ENCODE peak calls at places on chromosomes 3 and 15, in eight cellular contexts. One of them, this sample, is unnamed.

GRCh38 chr15:58555168-58556027 is 123.6 kb downstream of the LIPC start:
- DNase-seq in activated effector memory CD4-positive, alpha-beta T cell treated with Interleukin-2 at 50 U/mL for 16 hours: no peak
- DNase-seq in glutamatergic neuron: peak; percentile 64
- DNase-seq in RKO: no peak
- DNase-seq in T-cell: no peak
- DNase-seq in GM10248: no peak
- DNase-seq in colonic mucosa: no peak
- DNase-seq in GM23338: peak; percentile 68
- DNase-seq in this sample: no peak

GRCh38 chr15:74784854-74785715 is 3.2 kb downstream of the CSK start:
- DNase-seq in activated effector memory CD4-positive, alpha-beta T cell treated with Interleukin-2 at 50 U/mL for 16 hours: no peak
- DNase-seq in glutamatergic neuron: no peak
- DNase-seq in RKO: no peak
- DNase-seq in T-cell: no peak
- DNase-seq in GM10248: no peak
- DNase-seq in colonic mucosa: no peak
- DNase-seq in GM23338: no peak
- DNase-seq in this sample: no peak

GRCh38 chr15:39896101-39896500 is 24.0 kb downstream of the GPR176 start:
- DNase-seq in activated effector memory CD4-positive, alpha-beta T cell treated with Interleukin-2 at 50 U/mL for 16 hours: no peak
- DNase-seq in glutamatergic neuron: no peak
- DNase-seq in RKO: no peak
- DNase-seq in T-cell: no peak
- DNase-seq in GM10248: no peak
- DNase-seq in colonic mucosa: no peak
- DNase-seq in GM23338: no peak
- DNase-seq in this sample: no peak

GRCh38 chr3:193960485-193961172 is 175.3 kb upstream of the HES1 start:
- DNase-seq in activated effector memory CD4-positive, alpha-beta T cell treated with Interleukin-2 at 50 U/mL for 16 hours: no peak
- DNase-seq in glutamatergic neuron: no peak
- DNase-seq in RKO: no peak
- DNase-seq in T-cell: no peak
- DNase-seq in GM10248: no peak
- DNase-seq in colonic mucosa: peak; percentile 82
- DNase-seq in GM23338: no peak
- DNase-seq in this sample: peak; percentile 48

GRCh38 chr3:66018047-66019033 is 20.4 kb downstream of the MAGI1 start:
- DNase-seq in activated effector memory CD4-positive, alpha-beta T cell treated with Interleukin-2 at 50 U/mL for 16 hours: no peak
- DNase-seq in glutamatergic neuron: no peak
- DNase-seq in RKO: no peak
- DNase-seq in T-cell: no peak
- DNase-seq in GM10248: no peak
- DNase-seq in colonic mucosa: no peak
- DNase-seq in GM23338: no peak
- DNase-seq in this sample: no peak

GRCh38 chr3:185807455-185808068 is 17.3 kb downstream of the IGF2BP2 start:
- DNase-seq in activated effector memory CD4-positive, alpha-beta T cell treated with Interleukin-2 at 50 U/mL for 16 hours: no peak
- DNase-seq in glutamatergic neuron: no peak
- DNase-seq in RKO: peak; percentile 100
- DNase-seq in T-cell: no peak
- DNase-seq in GM10248: no peak
- DNase-seq in colonic mucosa: no peak
- DNase-seq in GM23338: peak; percentile 55
- DNase-seq in this sample: peak; percentile 100

GRCh38 chr3:44030690-44031344 is 210.9 kb upstream of the TOPAZ1 start:
- DNase-seq in activated effector memory CD4-positive, alpha-beta T cell treated with Interleukin-2 at 50 U/mL for 16 hours: no peak
- DNase-seq in glutamatergic neuron: no peak
- DNase-seq in RKO: no peak
- DNase-seq in T-cell: no peak
- DNase-seq in GM10248: no peak
- DNase-seq in colonic mucosa: no peak
- DNase-seq in GM23338: no peak
- DNase-seq in this sample: peak; percentile 25

GRCh38 chr15:53251998-53252397 is 461.9 kb upstream of the ONECUT1 start:
- DNase-seq in activated effector memory CD4-positive, alpha-beta T cell treated with Interleukin-2 at 50 U/mL for 16 hours: no peak
- DNase-seq in glutamatergic neuron: peak; percentile 32
- DNase-seq in RKO: no peak
- DNase-seq in T-cell: no peak
- DNase-seq in GM10248: no peak
- DNase-seq in colonic mucosa: no peak
- DNase-seq in GM23338: no peak
- DNase-seq in this sample: no peak

GRCh38 chr3:57755368-57756021 is 614 bp upstream of the SLMAP start:
- DNase-seq in activated effector memory CD4-positive, alpha-beta T cell treated with Interleukin-2 at 50 U/mL for 16 hours: no peak
- DNase-seq in glutamatergic neuron: peak; percentile 23
- DNase-seq in RKO: peak; percentile 89
- DNase-seq in T-cell: peak; percentile 72
- DNase-seq in GM10248: peak; percentile 68
- DNase-seq in colonic mucosa: peak; percentile 69
- DNase-seq in GM23338: peak; percentile 85
- DNase-seq in this sample: peak; percentile 51

GRCh38 chr3:105444725-105445124 is 78.0 kb downstream of the ALCAM start:
- DNase-seq in activated effector memory CD4-positive, alpha-beta T cell treated with Interleukin-2 at 50 U/mL for 16 hours: no peak
- DNase-seq in glutamatergic neuron: no peak
- DNase-seq in RKO: no peak
- DNase-seq in T-cell: no peak
- DNase-seq in GM10248: no peak
- DNase-seq in colonic mucosa: no peak
- DNase-seq in GM23338: no peak
- DNase-seq in this sample: peak; percentile 11

GRCh38 chr3:62833538-62833937 is 41.7 kb downstream of the CADPS start:
- DNase-seq in activated effector memory CD4-positive, alpha-beta T cell treated with Interleukin-2 at 50 U/mL for 16 hours: no peak
- DNase-seq in glutamatergic neuron: no peak
- DNase-seq in RKO: peak; percentile 11
- DNase-seq in T-cell: no peak
- DNase-seq in GM10248: peak; percentile 3
- DNase-seq in colonic mucosa: no peak
- DNase-seq in GM23338: peak; percentile 74
- DNase-seq in this sample: peak; percentile 8

GRCh38 chr3:158765518-158766205 is 33.4 kb upstream of the RARRES1 start:
- DNase-seq in activated effector memory CD4-positive, alpha-beta T cell treated with Interleukin-2 at 50 U/mL for 16 hours: no peak
- DNase-seq in glutamatergic neuron: no peak
- DNase-seq in RKO: no peak
- DNase-seq in T-cell: no peak
- DNase-seq in GM10248: no peak
- DNase-seq in colonic mucosa: no peak
- DNase-seq in GM23338: no peak
- DNase-seq in this sample: peak; percentile 81

GRCh38 chr3:34155666-34156065 is 357.2 kb downstream of the PDCD6IP start:
- DNase-seq in activated effector memory CD4-positive, alpha-beta T cell treated with Interleukin-2 at 50 U/mL for 16 hours: no peak
- DNase-seq in glutamatergic neuron: no peak
- DNase-seq in RKO: no peak
- DNase-seq in T-cell: no peak
- DNase-seq in GM10248: no peak
- DNase-seq in colonic mucosa: no peak
- DNase-seq in GM23338: no peak
- DNase-seq in this sample: no peak

GRCh38 chr3:40713795-40714194 is 189.0 kb downstream of the ZNF621 start:
- DNase-seq in activated effector memory CD4-positive, alpha-beta T cell treated with Interleukin-2 at 50 U/mL for 16 hours: no peak
- DNase-seq in glutamatergic neuron: no peak
- DNase-seq in RKO: no peak
- DNase-seq in T-cell: no peak
- DNase-seq in GM10248: no peak
- DNase-seq in colonic mucosa: no peak
- DNase-seq in GM23338: no peak
- DNase-seq in this sample: no peak

GRCh38 chr15:100570282-100570681 is 31.7 kb downstream of the LINS1 start:
- DNase-seq in activated effector memory CD4-positive, alpha-beta T cell treated with Interleukin-2 at 50 U/mL for 16 hours: no peak
- DNase-seq in glutamatergic neuron: no peak
- DNase-seq in RKO: no peak
- DNase-seq in T-cell: no peak
- DNase-seq in GM10248: no peak
- DNase-seq in colonic mucosa: no peak
- DNase-seq in GM23338: no peak
- DNase-seq in this sample: no peak

GRCh38 chr15:45795487-45796069 is 160.7 kb downstream of the SQOR start:
- DNase-seq in activated effector memory CD4-positive, alpha-beta T cell treated with Interleukin-2 at 50 U/mL for 16 hours: no peak
- DNase-seq in glutamatergic neuron: no peak
- DNase-seq in RKO: peak; percentile 61
- DNase-seq in T-cell: no peak
- DNase-seq in GM10248: no peak
- DNase-seq in colonic mucosa: peak; percentile 70
- DNase-seq in GM23338: peak; percentile 93
- DNase-seq in this sample: peak; percentile 38

GRCh38 chr15:48570838-48571237 is 74.7 kb downstream of the FBN1 start:
- DNase-seq in activated effector memory CD4-positive, alpha-beta T cell treated with Interleukin-2 at 50 U/mL for 16 hours: no peak
- DNase-seq in glutamatergic neuron: no peak
- DNase-seq in RKO: no peak
- DNase-seq in T-cell: no peak
- DNase-seq in GM10248: no peak
- DNase-seq in colonic mucosa: no peak
- DNase-seq in GM23338: no peak
- DNase-seq in this sample: no peak

GRCh38 chr15:64060716-64061115 is 14.4 kb upstream of the DAPK2 start:
- DNase-seq in activated effector memory CD4-positive, alpha-beta T cell treated with Interleukin-2 at 50 U/mL for 16 hours: no peak
- DNase-seq in glutamatergic neuron: no peak
- DNase-seq in RKO: no peak
- DNase-seq in T-cell: no peak
- DNase-seq in GM10248: no peak
- DNase-seq in colonic mucosa: no peak
- DNase-seq in GM23338: no peak
- DNase-seq in this sample: no peak

GRCh38 chr3:121018917-121019321 is 110.9 kb downstream of the STXBP5L start:
- DNase-seq in activated effector memory CD4-positive, alpha-beta T cell treated with Interleukin-2 at 50 U/mL for 16 hours: no peak
- DNase-seq in glutamatergic neuron: no peak
- DNase-seq in RKO: no peak
- DNase-seq in T-cell: no peak
- DNase-seq in GM10248: no peak
- DNase-seq in colonic mucosa: no peak
- DNase-seq in GM23338: peak; percentile 1
- DNase-seq in this sample: peak; percentile 3

GRCh38 chr3:197041875-197042488 is 12.4 kb upstream of the MELTF start:
- DNase-seq in activated effector memory CD4-positive, alpha-beta T cell treated with Interleukin-2 at 50 U/mL for 16 hours: no peak
- DNase-seq in glutamatergic neuron: no peak
- DNase-seq in RKO: no peak
- DNase-seq in T-cell: no peak
- DNase-seq in GM10248: no peak
- DNase-seq in colonic mucosa: no peak
- DNase-seq in GM23338: no peak
- DNase-seq in this sample: no peak

GRCh38 chr3:124701687-124702086 is 28.6 kb upstream of the UMPS start:
- DNase-seq in activated effector memory CD4-positive, alpha-beta T cell treated with Interleukin-2 at 50 U/mL for 16 hours: no peak
- DNase-seq in glutamatergic neuron: no peak
- DNase-seq in RKO: peak; percentile 32
- DNase-seq in T-cell: no peak
- DNase-seq in GM10248: no peak
- DNase-seq in colonic mucosa: no peak
- DNase-seq in GM23338: no peak
- DNase-seq in this sample: peak; percentile 71

GRCh38 chr3:125165189-125165947 is 47.2 kb downstream of the SLC12A8 start:
- DNase-seq in activated effector memory CD4-positive, alpha-beta T cell treated with Interleukin-2 at 50 U/mL for 16 hours: no peak
- DNase-seq in glutamatergic neuron: peak; percentile 51
- DNase-seq in RKO: no peak
- DNase-seq in T-cell: no peak
- DNase-seq in GM10248: peak; percentile 50
- DNase-seq in colonic mucosa: no peak
- DNase-seq in GM23338: peak; percentile 69
- DNase-seq in this sample: peak; percentile 66

GRCh38 chr3:29919551-29919950 is 638.7 kb downstream of the RBMS3 start:
- DNase-seq in activated effector memory CD4-positive, alpha-beta T cell treated with Interleukin-2 at 50 U/mL for 16 hours: no peak
- DNase-seq in glutamatergic neuron: no peak
- DNase-seq in RKO: no peak
- DNase-seq in T-cell: no peak
- DNase-seq in GM10248: no peak
- DNase-seq in colonic mucosa: no peak
- DNase-seq in GM23338: peak; percentile 12
- DNase-seq in this sample: no peak

GRCh38 chr3:72678892-72679291 is 169.4 kb downstream of the SHQ1 start:
- DNase-seq in activated effector memory CD4-positive, alpha-beta T cell treated with Interleukin-2 at 50 U/mL for 16 hours: no peak
- DNase-seq in glutamatergic neuron: no peak
- DNase-seq in RKO: no peak
- DNase-seq in T-cell: no peak
- DNase-seq in GM10248: no peak
- DNase-seq in colonic mucosa: no peak
- DNase-seq in GM23338: no peak
- DNase-seq in this sample: peak; percentile 49

GRCh38 chr15:25504307-25504706 is 65.5 kb upstream of the UBE3A start:
- DNase-seq in activated effector memory CD4-positive, alpha-beta T cell treated with Interleukin-2 at 50 U/mL for 16 hours: no peak
- DNase-seq in glutamatergic neuron: no peak
- DNase-seq in RKO: no peak
- DNase-seq in T-cell: no peak
- DNase-seq in GM10248: no peak
- DNase-seq in colonic mucosa: no peak
- DNase-seq in GM23338: no peak
- DNase-seq in this sample: peak; percentile 99

GRCh38 chr15:20352241-20353200 is 189.1 kb downstream of the GOLGA6L6 start:
- DNase-seq in activated effector memory CD4-positive, alpha-beta T cell treated with Interleukin-2 at 50 U/mL for 16 hours: no peak
- DNase-seq in glutamatergic neuron: no peak
- DNase-seq in RKO: no peak
- DNase-seq in T-cell: no peak
- DNase-seq in GM10248: peak; percentile 32
- DNase-seq in colonic mucosa: no peak
- DNase-seq in GM23338: no peak
- DNase-seq in this sample: no peak

GRCh38 chr15:89820651-89821611 is 6.3 kb upstream of the ANPEP start:
- DNase-seq in activated effector memory CD4-positive, alpha-beta T cell treated with Interleukin-2 at 50 U/mL for 16 hours: no peak
- DNase-seq in glutamatergic neuron: no peak
- DNase-seq in RKO: peak; percentile 90
- DNase-seq in T-cell: peak; percentile 21
- DNase-seq in GM10248: no peak
- DNase-seq in colonic mucosa: no peak
- DNase-seq in GM23338: no peak
- DNase-seq in this sample: peak; percentile 93

GRCh38 chr3:3627104-3627503 is 172.1 kb upstream of the LRRN1 start:
- DNase-seq in activated effector memory CD4-positive, alpha-beta T cell treated with Interleukin-2 at 50 U/mL for 16 hours: no peak
- DNase-seq in glutamatergic neuron: no peak
- DNase-seq in RKO: no peak
- DNase-seq in T-cell: no peak
- DNase-seq in GM10248: no peak
- DNase-seq in colonic mucosa: no peak
- DNase-seq in GM23338: no peak
- DNase-seq in this sample: no peak

GRCh38 chr3:59872121-59872520 is 822.3 kb upstream of the CFAP20DC start:
- DNase-seq in activated effector memory CD4-positive, alpha-beta T cell treated with Interleukin-2 at 50 U/mL for 16 hours: no peak
- DNase-seq in glutamatergic neuron: no peak
- DNase-seq in RKO: no peak
- DNase-seq in T-cell: no peak
- DNase-seq in GM10248: no peak
- DNase-seq in colonic mucosa: no peak
- DNase-seq in GM23338: no peak
- DNase-seq in this sample: no peak

GRCh38 chr3:69999191-70000027 is at the start of gene SAMMSON:
- DNase-seq in activated effector memory CD4-positive, alpha-beta T cell treated with Interleukin-2 at 50 U/mL for 16 hours: no peak
- DNase-seq in glutamatergic neuron: no peak
- DNase-seq in RKO: no peak
- DNase-seq in T-cell: no peak
- DNase-seq in GM10248: no peak
- DNase-seq in colonic mucosa: no peak
- DNase-seq in GM23338: peak; percentile 60
- DNase-seq in this sample: peak; percentile 94

GRCh38 chr3:37604336-37604833 is 257.3 kb upstream of the CTDSPL start:
- DNase-seq in activated effector memory CD4-positive, alpha-beta T cell treated with Interleukin-2 at 50 U/mL for 16 hours: no peak
- DNase-seq in glutamatergic neuron: no peak
- DNase-seq in RKO: no peak
- DNase-seq in T-cell: no peak
- DNase-seq in GM10248: no peak
- DNase-seq in colonic mucosa: no peak
- DNase-seq in GM23338: no peak
- DNase-seq in this sample: no peak

GRCh38 chr15:37093480-37094410 is 6.6 kb downstream of the MEIS2 start:
- DNase-seq in activated effector memory CD4-positive, alpha-beta T cell treated with Interleukin-2 at 50 U/mL for 16 hours: no peak
- DNase-seq in glutamatergic neuron: no peak
- DNase-seq in RKO: peak; percentile 7
- DNase-seq in T-cell: no peak
- DNase-seq in GM10248: no peak
- DNase-seq in colonic mucosa: no peak
- DNase-seq in GM23338: no peak
- DNase-seq in this sample: peak; percentile 42

GRCh38 chr15:40984963-40985362 is 31.7 kb downstream of the CHAC1 start:
- DNase-seq in activated effector memory CD4-positive, alpha-beta T cell treated with Interleukin-2 at 50 U/mL for 16 hours: no peak
- DNase-seq in glutamatergic neuron: no peak
- DNase-seq in RKO: peak; percentile 50
- DNase-seq in T-cell: no peak
- DNase-seq in GM10248: no peak
- DNase-seq in colonic mucosa: no peak
- DNase-seq in GM23338: no peak
- DNase-seq in this sample: peak; percentile 90

GRCh38 chr15:31306426-31307269 is 20.0 kb upstream of the KLF13 start:
- DNase-seq in activated effector memory CD4-positive, alpha-beta T cell treated with Interleukin-2 at 50 U/mL for 16 hours: no peak
- DNase-seq in glutamatergic neuron: peak; percentile 88
- DNase-seq in RKO: no peak
- DNase-seq in T-cell: no peak
- DNase-seq in GM10248: no peak
- DNase-seq in colonic mucosa: no peak
- DNase-seq in GM23338: peak; percentile 98
- DNase-seq in this sample: no peak